ENCODE peak calls at places on chromosomes 7 and 10, in five cellular contexts. Z, L, V, D and B are unnamed samples.

GRCh38 chr7:63031838-63032436 is 966.7 kb upstream of the ZNF722 start:
- DNase-seq in Z (no peak), D (no peak), L (no peak), V (no peak), B (no peak)

GRCh38 chr10:104253106-104253505 is 1.6 kb upstream of the GSTO1 start:
- DNase-seq in D (no peak), V (no peak), Z (no peak), L (no peak), B (no peak)

GRCh38 chr7:109109558-109109957 is 539.9 kb downstream of the DNAJB9 start:
- DNase-seq in L (no peak), D (no peak), Z (no peak), V (no peak), B (no peak)

GRCh38 chr7:151113344-151114150 is 27.3 kb downstream of the AGAP3 start:
- DNase-seq in Z (no peak), V (no peak), L (no peak), D (no peak), B (no peak)

GRCh38 chr7:28328822-28329615 is 83.3 kb upstream of the CREB5 start:
- DNase-seq in D (no peak), V (no peak), L (peak; percentile 69), Z (no peak), B (no peak)

GRCh38 chr10:74078037-74078436 is 72.6 kb downstream of the AP3M1 start:
- DNase-seq in D (no peak), Z (peak; percentile 24), L (no peak), V (no peak), B (no peak)

GRCh38 chr10:130111848-130112180 is 1.2 kb upstream of the C10orf143 start:
- DNase-seq in D (no peak), Z (no peak), L (no peak), V (no peak), B (no peak)

GRCh38 chr10:66176772-66177171 is 749.1 kb upstream of the LRRTM3 start:
- DNase-seq in D (no peak), L (no peak), V (no peak), Z (no peak), B (no peak)

GRCh38 chr7:124457841-124458240 is 307.8 kb downstream of the GPR37 start:
- DNase-seq in L (no peak), D (no peak), V (no peak), Z (no peak), B (no peak)

GRCh38 chr10:44982496-44982895 is 3.9 kb upstream of the DEPP1 start:
- DNase-seq in Z (no peak), L (no peak), D (no peak), V (no peak), B (no peak)

GRCh38 chr10:17737021-17737965 is 14.7 kb upstream of the TMEM236 start:
- DNase-seq in Z (no peak), L (peak; percentile 18), D (no peak), V (no peak), B (peak; percentile 40)

GRCh38 chr10:5551531-5552375 is 27.0 kb downstream of the CALML3 start:
- DNase-seq in D (no peak), L (no peak), Z (peak; percentile 68), V (no peak), B (no peak)

GRCh38 chr7:76223286-76223972 is 21.7 kb downstream of the SRRM3 start:
- DNase-seq in L (no peak), D (no peak), V (no peak), Z (no peak), B (no peak)

GRCh38 chr7:111741811-111742240 is 179.5 kb upstream of the IMMP2L start:
- DNase-seq in V (peak; percentile 63), L (peak; percentile 64), D (no peak), Z (peak; percentile 3), B (no peak)

GRCh38 chr7:2979276-2979675 is 64.4 kb downstream of the CARD11 start:
- DNase-seq in D (no peak), Z (no peak), V (no peak), L (no peak), B (no peak)

GRCh38 chr10:4671451-4672145 is 154.4 kb upstream of the AKR1E2 start:
- DNase-seq in D (no peak), V (no peak), L (no peak), Z (no peak), B (no peak)

GRCh38 chr10:88361995-88362540 is 221.1 kb downstream of the RNLS start:
- DNase-seq in V (no peak), D (no peak), Z (no peak), L (no peak), B (no peak)

GRCh38 chr7:31126976-31127375 is 74.9 kb downstream of the ADCYAP1R1 start:
- DNase-seq in D (no peak), V (peak; percentile 5), L (no peak), Z (no peak), B (no peak)

GRCh38 chr7:9407816-9408215 is 974.4 kb downstream of the NXPH1 start:
- DNase-seq in V (no peak), Z (no peak), D (no peak), L (no peak), B (no peak)

GRCh38 chr7:104931181-104931781 is 82.7 kb upstream of the KMT2E start:
- DNase-seq in L (peak; percentile 44), Z (no peak), V (peak; percentile 23), D (no peak), B (no peak)

GRCh38 chr7:55545496-55545895 is 26.8 kb downstream of the VOPP1 start:
- DNase-seq in Z (no peak), D (no peak), V (no peak), L (peak; percentile 25), B (no peak)

GRCh38 chr7:107622937-107623336 is 37.7 kb upstream of the SLC26A4 start:
- DNase-seq in D (no peak), L (no peak), V (no peak), Z (no peak), B (no peak)

GRCh38 chr7:151482883-151483699 is 36.6 kb downstream of the RHEB start:
- DNase-seq in D (no peak), V (no peak), Z (no peak), L (no peak), B (no peak)

GRCh38 chr7:143049380-143049779 is 2.8 kb upstream of the OR6V1 start:
- DNase-seq in Z (no peak), V (no peak), D (no peak), L (no peak), B (no peak)

GRCh38 chr10:124294811-124295770 is 123.6 kb downstream of the OAT start:
- DNase-seq in D (no peak), L (peak; percentile 77), Z (no peak), V (peak; percentile 43), B (no peak)

GRCh38 chr7:117762055-117762454 is 111.2 kb downstream of the CTTNBP2 start:
- DNase-seq in D (no peak), V (no peak), L (no peak), Z (no peak), B (no peak)

GRCh38 chr10:15155978-15156377 is 12.5 kb downstream of the NMT2 start:
- DNase-seq in V (no peak), Z (no peak), L (no peak), D (no peak), B (no peak)